ENCODE peak calls at places on chromosomes 1 and 21, in ten cellular contexts. J is left lung; E is right atrium auricular region; C is HepG2; S is testis; A is colonic mucosa; R is psoas muscle; M is HCT116; Z is CD8-positive, alpha-beta T cell; B is left ventricle myocardium inferior. I is an unnamed sample. For H3K9me3, the result is how much of the 10 kb centered on the place peaks cover.

GRCh38 chr1:904271-904950 is 19.3 kb upstream of the SAMD11 start:
- DNase-seq in J (peak), B (peak), C (no peak), S (peak), E (peak), A (peak), Z (peak), R (peak), M (peak), I (peak)

GRCh38 chr1:231926340-231926739 is 299.8 kb downstream of the DISC1 start:
- DNase-seq in A (no peak), B (no peak), C (no peak), E (no peak), R (no peak), Z (no peak), S (no peak), M (no peak), J (no peak), I (no peak)

GRCh38 chr1:62076286-62076685 is 118.4 kb upstream of the L1TD1 start:
- DNase-seq in J (no peak), A (no peak), C (peak), E (no peak), Z (no peak), S (no peak), M (peak), R (no peak), B (no peak), I (no peak)

GRCh38 chr21:31043495-31043894 is 5.2 kb upstream of the KRTAP19-8 start:
- DNase-seq in R (no peak), Z (no peak), B (no peak), C (no peak), J (no peak), E (no peak), S (no peak), M (no peak), A (no peak), I (no peak)

GRCh38 chr1:235275223-235275622 is 52.8 kb downstream of the ARID4B start:
- DNase-seq in C (no peak), M (no peak), B (no peak), E (no peak), J (no peak), R (no peak), Z (no peak), A (no peak), S (no peak), I (no peak)

GRCh38 chr1:178093150-178093957 is 550 bp upstream of the RASAL2 start:
- DNase-seq in C (peak), A (peak), Z (no peak), M (peak), S (peak), B (peak), E (peak), R (peak), J (peak), I (peak)

GRCh38 chr1:224565611-224566406 is 50.3 kb upstream of the CNIH3 start:
- DNase-seq in R (no peak), Z (no peak), M (no peak), A (no peak), E (no peak), B (no peak), S (no peak), J (no peak), C (no peak), I (no peak)

GRCh38 chr1:27402349-27402754 is 9.9 kb downstream of the GPR3 start:
- DNase-seq in E (peak), A (peak), M (no peak), J (peak), S (peak), R (peak), C (peak), B (peak), Z (no peak), I (peak)

GRCh38 chr1:40153073-40153770 is 8.0 kb upstream of the RLF start:
- DNase-seq in E (no peak), S (peak), Z (no peak), R (no peak), J (no peak), M (peak), B (no peak), A (peak), C (peak), I (no peak)

GRCh38 chr1:80054129-80054528 is 1047.6 kb upstream of the ADGRL4 start:
- DNase-seq in A (peak), R (no peak), S (peak), C (no peak), Z (no peak), M (peak), J (no peak), B (no peak), E (no peak), I (no peak)

GRCh38 chr1:234724517-234725176 is 114.7 kb upstream of the IRF2BP2 start:
- DNase-seq in E (peak), J (peak), R (peak), A (peak), B (peak), C (no peak), M (peak), Z (no peak), S (peak), I (no peak)

GRCh38 chr1:162697140-162697895 is 65.1 kb downstream of the DDR2 start:
- DNase-seq in R (no peak), M (no peak), S (no peak), E (no peak), B (no peak), C (no peak), Z (no peak), A (no peak), J (no peak), I (no peak)

GRCh38 chr1:44545961-44546360 is 128.3 kb downstream of the TMEM53 start:
- DNase-seq in E (no peak), R (no peak), C (no peak), B (no peak), M (peak), S (no peak), J (no peak), Z (no peak), A (no peak), I (no peak)

GRCh38 chr1:235632538-235633219 is 16.9 kb downstream of the GNG4 start:
- DNase-seq in A (no peak), C (no peak), E (no peak), B (no peak), S (no peak), J (no peak), R (no peak), M (no peak), Z (no peak), I (no peak)

GRCh38 chr1:22255341-22256212 is 112.7 kb upstream of the WNT4 start:
- DNase-seq in B (no peak), A (peak), E (no peak), J (no peak), C (no peak), R (no peak), S (no peak), Z (no peak), M (no peak), I (no peak)

GRCh38 chr1:1858382-1859086 is 32.4 kb downstream of the GNB1 start:
- DNase-seq in Z (no peak), A (peak), C (peak), B (peak), R (peak), S (peak), J (peak), E (peak), M (no peak), I (peak)

GRCh38 chr1:214678386-214678785 is 75.4 kb downstream of the CENPF start:
- DNase-seq in E (no peak), A (peak), Z (no peak), B (no peak), M (no peak), C (peak), R (no peak), J (no peak), S (no peak), I (no peak)

GRCh38 chr21:46065215-46065992 is 32.5 kb upstream of the COL6A2 start:
- DNase-seq in C (no peak), S (peak), J (peak), R (peak), E (peak), Z (peak), M (no peak), A (no peak), B (peak), I (no peak)

GRCh38 chr21:35586305-35586704 is 474.0 kb downstream of the SETD4 start:
- DNase-seq in S (no peak), M (no peak), B (no peak), J (no peak), C (no peak), Z (no peak), E (no peak), A (no peak), R (no peak), I (no peak)

DNA sequence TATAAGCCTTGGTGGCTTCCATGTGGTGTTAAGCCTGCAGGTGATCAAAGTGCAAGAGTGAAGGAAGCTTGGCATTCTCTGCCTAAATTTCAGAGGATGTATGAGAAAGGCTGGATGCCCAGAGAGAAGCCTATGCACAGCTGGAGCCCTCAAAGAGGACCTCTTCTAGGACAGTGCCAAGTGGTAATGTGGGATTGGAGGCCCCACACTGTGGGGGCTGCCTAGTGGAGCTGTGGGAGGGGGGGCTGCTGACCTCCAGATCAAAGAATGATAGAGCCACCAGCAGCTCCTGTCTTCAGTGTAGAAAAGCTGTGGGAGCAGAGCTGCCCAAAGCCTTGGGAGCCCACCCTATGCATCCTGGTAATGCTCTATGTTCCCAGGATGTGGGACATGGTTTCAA is 1512.7 kb upstream of the TPTE start:
- DNase-seq in J (no peak), C (no peak), Z (no peak), B (no peak), E (peak), S (no peak), R (no peak), M (no peak), A (no peak), I (no peak)
- H3K9me3 ChIP-seq in J (under half), C (half or more), Z (under half), B (under half), E (under half), S (under half), R (under half), M (under half), A (under half), I (under half)

DNA sequence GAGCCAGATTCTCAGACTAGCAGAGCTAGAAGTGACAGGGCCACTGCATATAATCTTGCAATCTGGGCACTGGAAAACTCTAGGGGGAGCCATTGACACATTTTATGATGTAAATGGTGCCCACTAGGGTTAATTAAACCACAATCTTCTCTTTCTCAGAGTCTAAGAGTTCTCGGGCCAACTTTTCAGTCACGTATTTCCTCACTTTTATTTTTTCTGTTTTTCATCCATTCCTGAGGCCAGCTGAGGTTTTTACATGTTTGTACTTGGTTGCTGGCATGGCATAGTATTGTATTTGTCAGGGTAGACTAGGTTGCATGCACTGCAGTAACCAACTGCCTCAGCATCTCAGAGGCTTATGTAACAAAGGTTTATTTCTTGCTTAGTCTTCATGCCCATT is 138.2 kb downstream of the ZNF326 start:
- DNase-seq in Z (no peak), E (no peak), C (peak), J (no peak), M (peak), S (peak), A (peak), B (no peak), R (no peak), I (peak)
- TF ChIP-seq CTCF in Z (no peak), E (no peak), C (peak), J (no peak), M (peak), S (peak), A (peak), B (peak), R (peak), I (peak)

DNA sequence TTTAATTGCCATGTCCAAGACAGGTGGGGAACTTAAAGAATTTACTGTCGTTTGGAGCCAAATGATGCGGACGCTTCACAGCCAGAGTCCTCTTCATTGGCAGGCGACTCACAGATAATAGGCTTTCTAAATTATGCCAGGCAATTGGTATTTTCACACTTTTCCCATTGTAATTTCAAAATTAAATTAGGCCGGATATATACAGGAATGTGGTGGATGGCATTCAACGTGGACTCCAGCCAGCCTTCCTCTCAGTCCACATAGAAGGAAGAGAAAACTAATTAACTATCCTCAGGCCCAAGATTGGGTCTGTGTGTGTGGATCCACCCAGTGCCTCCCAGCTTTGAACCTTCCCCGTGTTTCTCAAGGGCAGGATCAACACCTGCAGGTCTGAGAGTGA is 278.3 kb downstream of the AJAP1 start:
- DNase-seq in M (no peak), R (no peak), S (no peak), B (no peak), Z (no peak), A (no peak), J (no peak), E (no peak), C (no peak), I (no peak)
- H3K9me3 ChIP-seq in M (under half), R (under half), S (under half), B (under half), Z (under half), A (under half), J (under half), E (under half), C (under half), I (under half)

DNA sequence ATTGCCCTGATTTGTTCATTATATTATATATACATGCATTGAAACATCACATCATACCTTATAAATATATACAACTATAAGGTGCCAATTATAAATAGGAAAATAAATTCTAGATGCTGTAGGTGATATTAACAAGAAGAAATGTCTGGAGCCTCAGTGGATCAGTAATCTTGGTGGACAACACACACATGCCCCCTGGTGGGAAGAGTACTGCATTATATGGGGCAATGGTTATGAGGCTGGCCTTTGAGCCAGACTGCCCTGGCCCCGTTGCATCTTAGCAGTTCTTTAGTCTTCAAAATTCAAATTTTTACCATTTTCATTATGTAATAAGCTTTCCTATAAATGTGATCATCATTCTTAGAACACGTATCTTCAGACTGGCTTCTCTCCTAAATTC is 335.0 kb upstream of the GREM2 start:
- DNase-seq in R (no peak), E (no peak), S (peak), J (no peak), A (peak), B (no peak), Z (no peak), M (no peak), C (peak), I (no peak)
- TF ChIP-seq CTCF in R (no peak), E (no peak), S (peak), J (no peak), A (peak), B (peak), Z (no peak), M (no peak), C (peak), I (peak)

GRCh38 chr21:44490816-44491215 is 35.5 kb downstream of the LRRC3 start:
- DNase-seq in J (no peak), C (no peak), M (no peak), R (no peak), Z (no peak), E (no peak), A (no peak), S (no peak), B (no peak), I (no peak)
- H3K9me3 ChIP-seq in J (under half), C (under half), M (under half), R (under half), Z (under half), E (under half), A (under half), S (under half), B (under half), I (under half)

GRCh38 chr1:229342902-229343587 is at the start of gene CCSAP:
- DNase-seq in R (peak), C (peak), M (no peak), B (peak), A (peak), J (peak), Z (peak), S (peak), E (no peak), I (peak)
- TF ChIP-seq CTCF in R (no peak), C (no peak), M (no peak), B (peak), A (no peak), J (no peak), Z (no peak), S (no peak), E (no peak), I (peak)

GRCh38 chr21:44741921-44742320 is 30.5 kb upstream of the TSPEAR start:
- DNase-seq in B (no peak), E (no peak), J (no peak), A (no peak), R (no peak), S (no peak), C (no peak), M (no peak), Z (no peak), I (no peak)

GRCh38 chr21:44739316-44739715 is 27.9 kb upstream of the TSPEAR start:
- DNase-seq in C (no peak), M (no peak), R (no peak), Z (no peak), A (no peak), E (no peak), B (no peak), J (no peak), S (no peak), I (no peak)

GRCh38 chr21:44738621-44739020 is 27.2 kb upstream of the TSPEAR start:
- DNase-seq in J (no peak), R (no peak), S (no peak), B (no peak), C (no peak), M (no peak), E (no peak), A (no peak), Z (no peak), I (no peak)

GRCh38 chr21:44740721-44741120 is 29.3 kb upstream of the TSPEAR start:
- DNase-seq in R (no peak), S (no peak), E (no peak), C (no peak), A (no peak), B (no peak), Z (no peak), M (no peak), J (no peak), I (no peak)

DNA sequence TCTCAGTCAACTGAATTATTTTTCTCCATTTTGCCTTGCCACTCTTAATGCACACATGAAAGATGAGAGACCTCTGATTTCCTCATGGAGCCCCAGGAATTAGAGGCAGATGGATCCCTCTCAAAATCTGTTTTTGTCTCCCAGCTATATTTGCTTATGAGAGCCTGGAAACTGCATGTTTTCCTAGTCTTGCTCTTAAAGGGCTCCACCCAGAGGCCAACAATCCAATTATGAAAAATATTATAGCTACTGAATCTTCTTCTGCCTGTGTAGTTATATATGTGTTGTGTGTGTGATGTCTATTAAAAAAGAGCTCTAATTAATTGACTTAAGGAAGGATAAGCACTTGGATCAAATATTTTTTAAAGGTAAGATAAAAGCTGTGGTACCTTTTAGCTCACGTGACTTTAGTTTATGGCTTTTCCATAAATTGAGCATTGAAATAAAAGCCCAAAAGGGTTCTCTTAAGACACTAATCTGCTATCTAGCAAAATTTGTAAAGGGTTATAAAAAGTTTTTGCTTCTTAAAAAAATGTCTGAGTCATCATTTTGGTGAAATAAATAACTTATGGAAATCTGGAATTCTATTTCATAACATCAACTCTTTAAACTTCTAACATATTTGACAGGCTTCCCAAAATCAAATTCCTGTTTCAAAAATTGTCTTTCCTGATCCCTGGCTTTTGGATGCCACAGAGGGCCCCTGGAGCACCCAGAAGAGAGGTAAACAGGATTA is 31.2 kb upstream of the TSPEAR start:
- DNase-seq in Z (no peak), E (no peak), S (no peak), J (no peak), M (no peak), C (peak), R (no peak), A (no peak), B (no peak), I (no peak)
- H3K9me3 ChIP-seq in Z (under half), E (under half), S (under half), J (under half), M (under half), C (under half), R (under half), A (under half), B (under half), I (under half)

I was measured in tibial nerve.